ENCODE peak calls at places on chromosomes 6 and 20, in four cellular contexts. One of them, this sample, is unnamed.
A peak's percentile ranks its signal among the peaks of the same experiment; 100 is the strongest.

GRCh38 chr20:2729251-2729713 is 36.7 kb downstream of the EBF4 start:
- DNase-seq in IMR-90: no peak
- DNase-seq in astrocyte: no peak
- DNase-seq in lung: no peak
- DNase-seq in this sample: no peak

GRCh38 chr20:62662422-62662821 is 20.1 kb downstream of the SLCO4A1 start:
- DNase-seq in astrocyte: peak; percentile 69
- DNase-seq in IMR-90: peak; percentile 80
- DNase-seq in lung: no peak
- DNase-seq in this sample: peak; percentile 82

GRCh38 chr20:1402149-1402548 is 9.3 kb upstream of the FKBP1A start:
- DNase-seq in lung: no peak
- DNase-seq in astrocyte: peak; percentile 65
- DNase-seq in IMR-90: peak; percentile 60
- DNase-seq in this sample: peak; percentile 73

GRCh38 chr6:157335829-157336228 is 12.5 kb upstream of the TMEM242 start:
- DNase-seq in astrocyte: no peak
- DNase-seq in lung: no peak
- DNase-seq in IMR-90: no peak
- DNase-seq in this sample: no peak

GRCh38 chr6:149843051-149843633 is 21.0 kb downstream of the LRP11 start:
- DNase-seq in astrocyte: no peak
- DNase-seq in IMR-90: no peak
- DNase-seq in lung: no peak
- DNase-seq in this sample: no peak

GRCh38 chr20:19181552-19181951 is 30.9 kb upstream of the SLC24A3 start:
- DNase-seq in lung: no peak
- DNase-seq in IMR-90: no peak
- DNase-seq in astrocyte: no peak
- DNase-seq in this sample: peak; percentile 2

GRCh38 chr6:31581511-31582229 is 554 bp downstream of the LTB start:
- DNase-seq in lung: no peak
- DNase-seq in IMR-90: no peak
- DNase-seq in astrocyte: no peak
- DNase-seq in this sample: no peak

GRCh38 chr6:16393326-16393725 is 154.9 kb downstream of the GMPR start:
- DNase-seq in IMR-90: no peak
- DNase-seq in lung: no peak
- DNase-seq in astrocyte: no peak
- DNase-seq in this sample: no peak

GRCh38 chr6:97064578-97064977 is 140.1 kb downstream of the KLHL32 start:
- DNase-seq in lung: no peak
- DNase-seq in IMR-90: no peak
- DNase-seq in astrocyte: no peak
- DNase-seq in this sample: no peak

GRCh38 chr6:170584954-170585498 is 589 bp upstream of the PDCD2 start:
- DNase-seq in IMR-90: no peak
- DNase-seq in lung: no peak
- DNase-seq in astrocyte: no peak
- DNase-seq in this sample: no peak

GRCh38 chr20:17500271-17500670 is 30.9 kb downstream of the BFSP1 start:
- DNase-seq in IMR-90: no peak
- DNase-seq in astrocyte: no peak
- DNase-seq in lung: no peak
- DNase-seq in this sample: no peak

GRCh38 chr6:90894285-90895144 is 307.6 kb upstream of the MAP3K7 start:
- DNase-seq in astrocyte: no peak
- DNase-seq in lung: no peak
- DNase-seq in IMR-90: no peak
- DNase-seq in this sample: no peak

GRCh38 chr6:46419576-46420002 is 71.7 kb downstream of the RCAN2 start:
- DNase-seq in IMR-90: peak; percentile 67
- DNase-seq in astrocyte: peak; percentile 23
- DNase-seq in lung: peak; percentile 44
- DNase-seq in this sample: peak; percentile 48

GRCh38 chr6:103236923-103237322 is 1622.8 kb downstream of the HACE1 start:
- DNase-seq in lung: no peak
- DNase-seq in astrocyte: no peak
- DNase-seq in IMR-90: no peak
- DNase-seq in this sample: no peak

GRCh38 chr6:168039849-168040248 is 39.2 kb downstream of the FRMD1 start:
- DNase-seq in lung: no peak
- DNase-seq in IMR-90: no peak
- DNase-seq in astrocyte: no peak
- DNase-seq in this sample: no peak

GRCh38 chr6:42406296-42407280 is 45.1 kb downstream of the TRERF1 start:
- DNase-seq in IMR-90: peak; percentile 18
- DNase-seq in lung: no peak
- DNase-seq in astrocyte: peak; percentile 14
- DNase-seq in this sample: no peak

GRCh38 chr6:100730581-100730980 is 150.5 kb downstream of the ASCC3 start:
- DNase-seq in lung: no peak
- DNase-seq in astrocyte: no peak
- DNase-seq in IMR-90: no peak
- DNase-seq in this sample: no peak

GRCh38 chr6:15399651-15400470 is 154.0 kb downstream of the JARID2 start:
- DNase-seq in astrocyte: peak; percentile 71
- DNase-seq in IMR-90: peak; percentile 82
- DNase-seq in lung: peak; percentile 66
- DNase-seq in this sample: no peak

GRCh38 chr20:45933231-45934045 is 1.0 kb upstream of the PCIF1 start:
- DNase-seq in astrocyte: peak; percentile 62
- DNase-seq in IMR-90: peak; percentile 73
- DNase-seq in lung: peak; percentile 71
- DNase-seq in this sample: peak; percentile 75

GRCh38 chr20:63011798-63012197 is 5.0 kb upstream of the BHLHE23 start:
- DNase-seq in astrocyte: no peak
- DNase-seq in IMR-90: no peak
- DNase-seq in lung: no peak
- DNase-seq in this sample: no peak

DNA sequence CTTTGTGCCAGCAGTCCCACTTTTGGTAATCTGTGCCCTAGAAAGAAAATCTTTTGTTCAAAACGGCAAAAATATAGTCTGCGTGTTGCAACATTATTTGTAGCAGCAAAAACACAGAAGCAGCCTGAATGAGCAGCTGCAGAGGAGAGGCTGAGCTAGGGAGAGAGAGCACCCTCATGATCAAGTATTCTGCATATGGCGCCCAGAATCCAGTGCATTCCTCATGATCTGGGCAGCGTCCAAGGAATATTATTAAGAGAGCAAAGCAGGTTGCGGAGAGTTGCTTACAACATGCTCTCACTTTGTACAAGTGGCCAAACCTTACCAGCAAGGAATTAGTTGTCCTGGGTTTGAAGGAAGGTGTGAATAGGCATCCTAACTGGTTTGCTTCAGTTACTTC is 25.9 kb downstream of the KIZ start:
- DNase-seq in lung: no peak
- DNase-seq in astrocyte: no peak
- DNase-seq in IMR-90: no peak
- DNase-seq in this sample: no peak
- H3K27me3 ChIP-seq in lung: no peaks in the 10 kb centered on the region
- H3K27me3 ChIP-seq in astrocyte: no peaks in the 10 kb centered on the region
- H3K27me3 ChIP-seq in IMR-90: no peaks in the 10 kb centered on the region
- H3K27me3 ChIP-seq in this sample: no peaks in the 10 kb centered on the region

DNA sequence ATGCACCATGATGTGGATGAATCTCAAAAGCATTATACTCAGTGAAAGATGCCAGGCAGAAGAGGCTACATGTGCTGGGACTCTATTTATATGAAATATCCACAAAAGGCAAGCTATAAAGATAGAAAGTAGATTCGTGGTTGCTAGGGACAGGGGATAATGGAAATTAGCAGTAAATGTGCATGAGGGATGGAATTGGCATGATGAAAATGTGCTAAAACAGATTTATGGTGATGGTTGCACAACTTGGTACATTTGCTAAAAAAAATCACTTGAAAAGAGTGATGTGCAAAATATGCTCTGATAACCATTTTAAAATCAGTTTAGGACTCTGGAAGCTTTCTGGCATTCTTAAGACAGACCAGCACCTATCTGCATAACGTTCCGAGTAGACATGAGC is 61.6 kb downstream of the ALDH8A1 start:
- DNase-seq in astrocyte: no peak
- DNase-seq in lung: no peak
- DNase-seq in IMR-90: no peak
- DNase-seq in this sample: no peak
- H3K4me1 ChIP-seq in astrocyte: no peaks in the 10 kb centered on the region
- H3K4me1 ChIP-seq in lung: no peaks in the 10 kb centered on the region
- H3K4me1 ChIP-seq in IMR-90: no peaks in the 10 kb centered on the region
- H3K4me1 ChIP-seq in this sample: no peaks in the 10 kb centered on the region

GRCh38 chr20:38894091-38894847 is 31.9 kb upstream of the FAM83D start:
- DNase-seq in IMR-90: no peak
- DNase-seq in lung: no peak
- DNase-seq in astrocyte: no peak
- DNase-seq in this sample: no peak
- TF ChIP-seq CTCF in IMR-90: no peak
- TF ChIP-seq CTCF in lung: no peak
- TF ChIP-seq CTCF in astrocyte: no peak
- TF ChIP-seq CTCF in this sample: no peak

DNA sequence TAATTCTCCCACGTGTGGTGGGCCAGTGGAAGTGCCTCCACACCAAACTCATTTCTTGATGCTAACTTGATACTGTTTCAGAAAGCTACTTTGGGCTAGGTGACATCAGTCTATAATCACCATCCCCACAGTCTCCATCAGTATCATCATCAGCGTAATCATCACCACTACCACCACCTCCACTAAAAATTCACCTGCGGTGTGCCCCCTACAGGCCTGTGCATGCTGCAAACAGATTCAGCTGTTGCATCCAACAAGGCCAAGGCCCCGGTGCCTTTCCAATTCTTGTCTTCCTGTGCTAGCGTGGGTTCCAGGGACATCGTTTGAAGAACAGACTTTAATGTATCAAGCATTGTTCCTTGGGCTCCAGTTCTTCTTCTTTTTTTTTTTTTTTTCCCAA is 201.3 kb upstream of the EXOC2 start:
- DNase-seq in IMR-90: no peak
- DNase-seq in astrocyte: no peak
- DNase-seq in lung: no peak
- DNase-seq in this sample: no peak
- H3K27me3 ChIP-seq in IMR-90: peaks cover 14% of the 10 kb centered on the region
- H3K27me3 ChIP-seq in astrocyte: no peaks in the 10 kb centered on the region
- H3K27me3 ChIP-seq in lung: no peaks in the 10 kb centered on the region
- H3K27me3 ChIP-seq in this sample: no peaks in the 10 kb centered on the region

This sample was measured in mammary epithelial cell.